ENCODE peak calls at places on chromosomes 7 and 10, in seven cellular contexts. One of them, this sample, is unnamed.
A peak's percentile ranks its signal among the peaks of the same experiment; 100 is the strongest.

GRCh38 chr7:37405128-37405527 is 43.5 kb downstream of the ELMO1 start:
- DNase-seq in CD8-positive, alpha-beta T cell: no peak
- DNase-seq in upper lobe of right lung: no peak
- DNase-seq in heart right ventricle: no peak
- DNase-seq in heart left ventricle: no peak
- DNase-seq in bronchial epithelial cell: no peak
- DNase-seq in PC-3: no peak
- DNase-seq in this sample: no peak

GRCh38 chr10:12448729-12449391 is 99.5 kb downstream of the CAMK1D start:
- DNase-seq in heart left ventricle: no peak
- DNase-seq in PC-3: peak; percentile 78
- DNase-seq in bronchial epithelial cell: peak; percentile 85
- DNase-seq in heart right ventricle: no peak
- DNase-seq in upper lobe of right lung: no peak
- DNase-seq in CD8-positive, alpha-beta T cell: peak; percentile 71
- DNase-seq in this sample: no peak

GRCh38 chr7:13282377-13282980 is 595.0 kb downstream of the ARL4A start:
- DNase-seq in upper lobe of right lung: no peak
- DNase-seq in CD8-positive, alpha-beta T cell: no peak
- DNase-seq in heart left ventricle: no peak
- DNase-seq in heart right ventricle: no peak
- DNase-seq in PC-3: peak; percentile 57
- DNase-seq in bronchial epithelial cell: peak; percentile 50
- DNase-seq in this sample: no peak

GRCh38 chr7:93921607-93922446 is at the start of gene GNG11:
- DNase-seq in bronchial epithelial cell: peak; percentile 31
- DNase-seq in upper lobe of right lung: peak; percentile 79
- DNase-seq in heart right ventricle: peak; percentile 87
- DNase-seq in CD8-positive, alpha-beta T cell: peak; percentile 6
- DNase-seq in PC-3: peak; percentile 65
- DNase-seq in heart left ventricle: peak; percentile 93
- DNase-seq in this sample: peak; percentile 90

GRCh38 chr7:832292-832967 is at the start of gene SUN1:
- DNase-seq in bronchial epithelial cell: peak; percentile 98
- DNase-seq in heart right ventricle: no peak
- DNase-seq in PC-3: peak; percentile 94
- DNase-seq in upper lobe of right lung: no peak
- DNase-seq in CD8-positive, alpha-beta T cell: peak; percentile 64
- DNase-seq in heart left ventricle: no peak
- DNase-seq in this sample: no peak

GRCh38 chr7:129089521-129090212 is 34.8 kb upstream of the TNPO3 start:
- DNase-seq in heart right ventricle: no peak
- DNase-seq in PC-3: no peak
- DNase-seq in CD8-positive, alpha-beta T cell: no peak
- DNase-seq in bronchial epithelial cell: no peak
- DNase-seq in heart left ventricle: no peak
- DNase-seq in upper lobe of right lung: no peak
- DNase-seq in this sample: no peak

GRCh38 chr7:36287371-36288241 is 102.1 kb upstream of the ANLN start:
- DNase-seq in bronchial epithelial cell: peak; percentile 16
- DNase-seq in upper lobe of right lung: no peak
- DNase-seq in CD8-positive, alpha-beta T cell: peak; percentile 35
- DNase-seq in heart right ventricle: no peak
- DNase-seq in heart left ventricle: no peak
- DNase-seq in PC-3: peak; percentile 67
- DNase-seq in this sample: no peak

GRCh38 chr7:127937066-127937680 is 94.1 kb downstream of the LRRC4 start:
- DNase-seq in PC-3: no peak
- DNase-seq in upper lobe of right lung: no peak
- DNase-seq in CD8-positive, alpha-beta T cell: no peak
- DNase-seq in heart right ventricle: no peak
- DNase-seq in bronchial epithelial cell: no peak
- DNase-seq in heart left ventricle: no peak
- DNase-seq in this sample: no peak

GRCh38 chr10:21336476-21337170 is 188.9 kb downstream of the SKIDA1 start:
- DNase-seq in bronchial epithelial cell: peak; percentile 95
- DNase-seq in upper lobe of right lung: no peak
- DNase-seq in CD8-positive, alpha-beta T cell: no peak
- DNase-seq in heart right ventricle: peak; percentile 65
- DNase-seq in PC-3: peak; percentile 94
- DNase-seq in heart left ventricle: peak; percentile 65
- DNase-seq in this sample: peak; percentile 28

GRCh38 chr7:2613113-2613925 is 18.5 kb upstream of the TTYH3 start:
- DNase-seq in PC-3: no peak
- DNase-seq in CD8-positive, alpha-beta T cell: no peak
- DNase-seq in bronchial epithelial cell: no peak
- DNase-seq in heart left ventricle: no peak
- DNase-seq in upper lobe of right lung: no peak
- DNase-seq in heart right ventricle: no peak
- DNase-seq in this sample: no peak
- TF ChIP-seq CTCF in PC-3: no peak
- TF ChIP-seq CTCF in CD8-positive, alpha-beta T cell: no peak
- TF ChIP-seq CTCF in bronchial epithelial cell: no peak
- TF ChIP-seq CTCF in heart left ventricle: no peak
- TF ChIP-seq CTCF in upper lobe of right lung: no peak
- TF ChIP-seq CTCF in heart right ventricle: no peak
- TF ChIP-seq CTCF in this sample: no peak

GRCh38 chr7:55489552-55489951 is 82.8 kb downstream of the VOPP1 start:
- DNase-seq in heart left ventricle: no peak
- DNase-seq in CD8-positive, alpha-beta T cell: no peak
- DNase-seq in heart right ventricle: no peak
- DNase-seq in upper lobe of right lung: no peak
- DNase-seq in bronchial epithelial cell: no peak
- DNase-seq in PC-3: no peak
- DNase-seq in this sample: no peak
- H3K36me3 ChIP-seq in heart left ventricle: peaks cover 46% of the 10 kb centered on the region
- H3K36me3 ChIP-seq in CD8-positive, alpha-beta T cell: peaks cover 25% of the 10 kb centered on the region
- H3K36me3 ChIP-seq in heart right ventricle: peaks cover 39% of the 10 kb centered on the region
- H3K36me3 ChIP-seq in upper lobe of right lung: peaks cover 16% of the 10 kb centered on the region
- H3K36me3 ChIP-seq in bronchial epithelial cell: peaks cover 11% of the 10 kb centered on the region
- H3K36me3 ChIP-seq in PC-3: no peaks in the 10 kb centered on the region
- H3K36me3 ChIP-seq in this sample: peaks cover 46% of the 10 kb centered on the region

DNA sequence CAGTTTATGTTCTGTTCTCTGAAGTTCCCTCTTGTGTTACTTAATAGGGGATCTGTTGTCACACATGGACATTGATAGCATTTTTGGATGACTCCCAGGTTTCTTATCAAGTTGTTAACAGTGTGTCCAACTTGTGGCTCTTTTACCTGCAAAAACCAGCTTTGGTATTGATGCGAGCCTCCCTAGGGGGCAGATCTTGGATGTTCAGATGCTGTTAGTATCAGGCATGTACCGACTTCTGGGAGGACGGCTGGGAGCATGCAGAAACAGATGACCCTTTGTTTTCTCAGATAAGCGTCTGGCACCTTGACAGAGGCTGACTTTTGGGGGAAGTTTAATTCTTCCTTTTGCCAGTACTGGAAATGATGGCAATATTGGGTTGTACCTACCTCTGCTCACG is 2.2 kb downstream of the PLPP4 start:
- DNase-seq in bronchial epithelial cell: no peak
- DNase-seq in PC-3: no peak
- DNase-seq in upper lobe of right lung: no peak
- DNase-seq in heart left ventricle: no peak
- DNase-seq in CD8-positive, alpha-beta T cell: no peak
- DNase-seq in heart right ventricle: no peak
- DNase-seq in this sample: no peak
- TF ChIP-seq CTCF in bronchial epithelial cell: no peak
- TF ChIP-seq CTCF in PC-3: no peak
- TF ChIP-seq CTCF in upper lobe of right lung: no peak
- TF ChIP-seq CTCF in heart left ventricle: no peak
- TF ChIP-seq CTCF in CD8-positive, alpha-beta T cell: no peak
- TF ChIP-seq CTCF in heart right ventricle: no peak
- TF ChIP-seq CTCF in this sample: no peak

GRCh38 chr7:107799645-107800264 is 3.3 kb downstream of the SLC26A3 start:
- DNase-seq in heart left ventricle: no peak
- DNase-seq in CD8-positive, alpha-beta T cell: no peak
- DNase-seq in PC-3: no peak
- DNase-seq in heart right ventricle: no peak
- DNase-seq in bronchial epithelial cell: no peak
- DNase-seq in upper lobe of right lung: no peak
- DNase-seq in this sample: no peak

GRCh38 chr7:107803009-107803581 is at the start of gene SLC26A3:
- DNase-seq in CD8-positive, alpha-beta T cell: no peak
- DNase-seq in heart right ventricle: no peak
- DNase-seq in PC-3: no peak
- DNase-seq in heart left ventricle: no peak
- DNase-seq in bronchial epithelial cell: no peak
- DNase-seq in upper lobe of right lung: no peak
- DNase-seq in this sample: no peak
- H3K36me3 ChIP-seq in CD8-positive, alpha-beta T cell: no peaks in the 10 kb centered on the region
- H3K36me3 ChIP-seq in heart right ventricle: no peaks in the 10 kb centered on the region
- H3K36me3 ChIP-seq in PC-3: no peaks in the 10 kb centered on the region
- H3K36me3 ChIP-seq in heart left ventricle: no peaks in the 10 kb centered on the region
- H3K36me3 ChIP-seq in bronchial epithelial cell: no peaks in the 10 kb centered on the region
- H3K36me3 ChIP-seq in upper lobe of right lung: no peaks in the 10 kb centered on the region
- H3K36me3 ChIP-seq in this sample: no peaks in the 10 kb centered on the region

GRCh38 chr10:46022978-46023702 is 7.3 kb downstream of the NCOA4 start:
- DNase-seq in heart right ventricle: peak; percentile 93
- DNase-seq in upper lobe of right lung: peak; percentile 99
- DNase-seq in PC-3: peak; percentile 82
- DNase-seq in bronchial epithelial cell: peak; percentile 81
- DNase-seq in CD8-positive, alpha-beta T cell: peak; percentile 81
- DNase-seq in heart left ventricle: peak; percentile 96
- DNase-seq in this sample: peak; percentile 93
- TF ChIP-seq CTCF in heart right ventricle: no peak
- TF ChIP-seq CTCF in upper lobe of right lung: peak; percentile 42
- TF ChIP-seq CTCF in PC-3: peak; percentile 28
- TF ChIP-seq CTCF in bronchial epithelial cell: no peak
- TF ChIP-seq CTCF in CD8-positive, alpha-beta T cell: no peak
- TF ChIP-seq CTCF in heart left ventricle: peak; percentile 32
- TF ChIP-seq CTCF in this sample: peak; percentile 43

GRCh38 chr7:139574618-139575337 is 51.3 kb downstream of the CLEC2L start:
- DNase-seq in PC-3: no peak
- DNase-seq in heart right ventricle: peak; percentile 40
- DNase-seq in CD8-positive, alpha-beta T cell: no peak
- DNase-seq in upper lobe of right lung: no peak
- DNase-seq in heart left ventricle: no peak
- DNase-seq in bronchial epithelial cell: no peak
- DNase-seq in this sample: peak; percentile 38

GRCh38 chr7:139572704-139573395 is 49.4 kb downstream of the CLEC2L start:
- DNase-seq in CD8-positive, alpha-beta T cell: no peak
- DNase-seq in upper lobe of right lung: no peak
- DNase-seq in bronchial epithelial cell: no peak
- DNase-seq in heart left ventricle: no peak
- DNase-seq in heart right ventricle: no peak
- DNase-seq in PC-3: no peak
- DNase-seq in this sample: no peak

GRCh38 chr7:139573871-139574270 is 50.4 kb downstream of the CLEC2L start:
- DNase-seq in upper lobe of right lung: no peak
- DNase-seq in bronchial epithelial cell: no peak
- DNase-seq in heart left ventricle: no peak
- DNase-seq in PC-3: no peak
- DNase-seq in CD8-positive, alpha-beta T cell: no peak
- DNase-seq in heart right ventricle: no peak
- DNase-seq in this sample: no peak

GRCh38 chr7:139575338-139575680 is 51.8 kb downstream of the CLEC2L start:
- DNase-seq in heart left ventricle: no peak
- DNase-seq in upper lobe of right lung: no peak
- DNase-seq in PC-3: no peak
- DNase-seq in heart right ventricle: no peak
- DNase-seq in bronchial epithelial cell: no peak
- DNase-seq in CD8-positive, alpha-beta T cell: no peak
- DNase-seq in this sample: no peak

DNA sequence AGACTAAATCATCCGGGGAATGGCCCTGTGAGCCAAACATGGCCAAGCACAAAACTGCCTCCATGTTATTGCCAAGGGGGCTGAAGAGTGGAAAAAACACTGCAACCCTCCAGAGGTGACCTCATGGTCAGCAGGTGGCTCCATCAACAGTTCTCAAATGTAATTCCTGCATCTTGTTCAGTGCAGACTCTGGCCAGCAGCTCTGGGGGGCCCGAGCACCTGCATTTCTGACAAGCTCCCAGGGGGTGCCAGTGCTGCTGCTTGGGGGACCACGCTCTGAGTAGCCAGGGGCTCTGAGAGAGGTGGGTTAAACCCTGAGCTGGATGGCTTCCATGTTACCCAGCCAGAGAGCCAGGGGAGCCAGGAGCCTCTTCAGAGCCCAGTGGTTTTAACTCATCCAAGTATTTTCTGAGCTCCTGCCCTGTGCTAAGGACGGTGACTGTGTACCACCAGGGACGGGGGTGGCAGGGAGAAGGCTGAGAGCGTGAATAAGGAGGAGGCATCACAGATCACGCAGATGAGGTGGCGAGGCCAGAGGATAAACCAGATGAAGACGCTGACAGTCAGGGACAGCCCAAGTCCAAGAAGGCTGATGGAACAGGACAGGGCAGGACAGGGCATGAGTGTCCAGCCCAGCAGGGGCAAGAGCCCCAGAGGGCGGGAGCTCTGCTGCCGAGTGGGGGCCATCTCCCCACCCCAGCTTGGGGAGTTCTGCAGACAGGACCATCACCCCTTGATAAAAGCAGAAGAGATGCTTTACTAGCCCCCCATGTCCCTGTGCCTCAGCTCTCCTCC is 52.9 kb downstream of the CLEC2L start:
- DNase-seq in PC-3: no peak
- DNase-seq in heart left ventricle: no peak
- DNase-seq in bronchial epithelial cell: no peak
- DNase-seq in CD8-positive, alpha-beta T cell: no peak
- DNase-seq in heart right ventricle: no peak
- DNase-seq in upper lobe of right lung: no peak
- DNase-seq in this sample: no peak
- H3K36me3 ChIP-seq in PC-3: peaks cover 24% of the 10 kb centered on the region
- H3K36me3 ChIP-seq in heart left ventricle: peaks cover 92% of the 10 kb centered on the region
- H3K36me3 ChIP-seq in bronchial epithelial cell: peaks cover 35% of the 10 kb centered on the region
- H3K36me3 ChIP-seq in CD8-positive, alpha-beta T cell: peaks cover 11% of the 10 kb centered on the region
- H3K36me3 ChIP-seq in heart right ventricle: peaks cover 95% of the 10 kb centered on the region
- H3K36me3 ChIP-seq in upper lobe of right lung: peaks cover 79% of the 10 kb centered on the region
- H3K36me3 ChIP-seq in this sample: peaks cover 84% of the 10 kb centered on the region